ENCODE peak calls at places on chromosomes 16 and 17, in five cellular contexts. O, B, L, D and C are unnamed samples.

GRCh38 chr17:41338961-41339485 is 11.6 kb downstream of the KRT33A start:
- DNase-seq in O (peak), B (no peak), L (no peak), D (no peak), C (no peak)

GRCh38 chr17:48406936-48407567 is 23.0 kb downstream of the SKAP1 start:
- DNase-seq in O (peak), B (no peak), L (no peak), D (no peak), C (no peak)

GRCh38 chr16:28288117-28288516 is 4.2 kb upstream of the SBK1 start:
- DNase-seq in O (no peak), B (no peak), L (no peak), D (no peak), C (no peak)

GRCh38 chr16:57862698-57863433 is 60.6 kb upstream of the KIFC3 start:
- DNase-seq in O (no peak), B (no peak), L (no peak), D (peak), C (no peak)

GRCh38 chr16:82082543-82083244 is 47.6 kb downstream of the HSD17B2 start:
- DNase-seq in O (no peak), B (no peak), L (no peak), D (no peak), C (no peak)

GRCh38 chr17:4130715-4131114 is 12.1 kb downstream of the ZZEF1 start:
- DNase-seq in O (no peak), B (no peak), L (no peak), D (no peak), C (no peak)

GRCh38 chr17:38730526-38731379 is 612 bp downstream of the CISD3 start:
- DNase-seq in O (peak), B (peak), L (no peak), D (peak), C (no peak)

GRCh38 chr17:61444075-61444474 is 8.1 kb upstream of the TBX4 start:
- DNase-seq in O (no peak), B (no peak), L (no peak), D (no peak), C (no peak)

GRCh38 chr17:9928601-9929341 is 23.7 kb upstream of the RCVRN start:
- DNase-seq in O (peak), B (no peak), L (no peak), D (no peak), C (no peak)
- TF ChIP-seq CTCF in O (peak), B (no peak), L (no peak), D (no peak), C (no peak)

GRCh38 chr16:88063201-88063773 is 112.1 kb downstream of the BANP start:
- DNase-seq in O (peak), B (peak), L (no peak), D (no peak), C (no peak)
- TF ChIP-seq CTCF in O (peak), B (peak), L (no peak), D (no peak), C (no peak)

DNA sequence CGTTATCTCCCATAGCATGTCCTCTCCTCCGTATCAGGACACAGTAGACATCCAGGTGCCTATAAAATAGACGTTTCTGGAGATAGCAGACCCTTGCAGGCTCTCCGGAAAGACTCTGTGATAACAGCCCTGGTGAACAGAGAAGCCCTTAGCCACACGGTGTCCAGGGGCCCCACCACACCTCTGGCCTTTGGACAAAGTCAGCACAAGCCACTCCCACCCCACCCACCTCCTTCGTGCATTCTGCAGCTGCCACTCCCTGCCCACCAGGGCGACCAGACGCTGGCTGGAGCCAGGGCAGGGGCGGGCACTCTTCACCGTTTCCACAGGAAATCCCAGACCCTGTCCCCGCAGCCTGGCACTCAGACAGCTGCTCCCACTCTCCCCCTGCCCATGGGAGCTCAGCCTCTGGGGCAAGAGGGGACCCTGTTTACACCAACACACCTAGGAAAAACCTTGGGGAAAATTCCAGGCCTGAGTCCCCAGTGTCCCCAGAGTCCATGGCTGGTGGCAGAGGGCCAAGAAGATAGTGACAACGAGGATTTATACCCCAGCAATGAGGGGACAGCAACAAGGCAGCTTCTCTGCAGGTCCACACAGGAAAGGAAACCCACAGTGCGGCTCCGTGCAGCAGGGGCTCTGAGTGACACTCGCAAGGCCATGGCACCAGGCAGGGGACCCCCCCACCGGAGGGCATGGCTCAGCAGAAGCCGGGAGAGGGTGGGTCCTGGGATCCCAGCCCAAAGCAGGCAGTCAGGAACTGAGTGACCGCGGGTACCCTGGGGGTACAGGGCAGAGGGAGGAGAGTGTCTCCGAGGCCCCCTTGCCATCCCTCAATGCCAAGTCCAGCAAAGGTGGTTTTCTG is 15.2 kb upstream of the ENPP7 start:
- DNase-seq in O (no peak), B (no peak), L (no peak), D (peak), C (no peak)
- TF ChIP-seq CTCF in O (no peak), B (no peak), L (no peak), D (no peak), C (no peak)

GRCh38 chr17:81401727-81402529 is 6.7 kb downstream of the BAHCC1 start:
- DNase-seq in O (peak), B (no peak), L (no peak), D (no peak), C (no peak)
- TF ChIP-seq CTCF in O (peak), B (peak), L (no peak), D (no peak), C (no peak)

GRCh38 chr17:49576121-49576905 is 642 bp downstream of the NXPH3 start:
- DNase-seq in O (peak), B (no peak), L (no peak), D (no peak), C (no peak)
- TF ChIP-seq CTCF in O (no peak), B (no peak), L (no peak), D (no peak), C (no peak)